ENCODE peak calls at places on chromosomes 11 and 22, in seven cellular contexts. S is IMR-90, A is mesendoderm, J is neuronal stem cell, O is H9, U is H1, V is trophoblast cell. Z is an unnamed sample.

GRCh38 chr11:1876361-1877063 is 15.2 kb downstream of the PRR33 start:
- DNase-seq in S (no peak), U (peak), A (peak), O (peak), J (no peak), V (peak), Z (peak)

GRCh38 chr11:120122921-120123683 is 14.8 kb downstream of the TRIM29 start:
- DNase-seq in J (no peak), A (no peak), O (no peak), V (no peak), S (no peak), U (no peak), Z (no peak)

GRCh38 chr11:35237860-35238715 is 99.1 kb downstream of the CD44 start:
- DNase-seq in J (peak), A (peak), S (no peak), V (peak), O (peak), U (peak), Z (no peak)

GRCh38 chr11:11532574-11532973 is 89.2 kb downstream of the GALNT18 start:
- DNase-seq in S (peak), A (no peak), U (no peak), V (no peak), O (no peak), J (no peak), Z (no peak)

GRCh38 chr11:65911682-65912568 is 6.9 kb downstream of the C11orf68 start:
- DNase-seq in O (peak), V (no peak), A (peak), S (peak), U (peak), J (no peak), Z (peak)

GRCh38 chr11:28525636-28526405 is 417.6 kb downstream of the METTL15 start:
- DNase-seq in V (no peak), S (no peak), O (no peak), A (no peak), J (no peak), U (no peak), Z (no peak)

GRCh38 chr11:128776088-128776433 is 82.2 kb downstream of the FLI1 start:
- DNase-seq in O (no peak), U (no peak), S (no peak), V (no peak), J (no peak), A (peak), Z (no peak)

GRCh38 chr22:28911777-28912669 is 28.7 kb downstream of the ZNRF3 start:
- DNase-seq in U (no peak), V (peak), S (peak), J (no peak), O (no peak), A (peak), Z (peak)

GRCh38 chr11:100890779-100891178 is 203.7 kb downstream of the ARHGAP42 start:
- DNase-seq in S (peak), J (no peak), A (peak), O (no peak), U (no peak), V (no peak), Z (peak)

GRCh38 chr11:29184939-29185890 is 831.6 kb downstream of the KCNA4 start:
- DNase-seq in O (no peak), U (no peak), J (no peak), S (peak), A (peak), V (no peak), Z (peak)

GRCh38 chr11:8652140-8652539 is 30.3 kb downstream of the TRIM66 start:
- DNase-seq in V (no peak), S (peak), O (no peak), J (no peak), A (no peak), U (no peak), Z (peak)

GRCh38 chr11:30935861-30936260 is 349.7 kb upstream of the MPPED2 start:
- DNase-seq in A (no peak), U (no peak), V (no peak), O (no peak), S (peak), J (no peak), Z (no peak)

GRCh38 chr22:19723165-19723989 is at the start of gene GP1BB:
- DNase-seq in A (peak), U (peak), J (no peak), V (peak), S (no peak), O (peak), Z (peak)

GRCh38 chr11:86952221-86952875 is 2.8 kb downstream of the FZD4 start:
- DNase-seq in A (no peak), S (no peak), O (no peak), J (no peak), U (no peak), V (no peak), Z (peak)

GRCh38 chr22:37639070-37639760 is at the start of gene SH3BP1:
- DNase-seq in J (no peak), V (peak), O (peak), U (peak), A (peak), S (no peak), Z (peak)

GRCh38 chr11:104812416-104812815 is 85.8 kb downstream of the CASP12 start:
- DNase-seq in U (no peak), O (no peak), J (no peak), A (no peak), V (no peak), S (no peak), Z (no peak)

GRCh38 chr22:40950888-40951794 is at the start of gene RBX1:
- DNase-seq in O (peak), S (peak), U (peak), J (peak), A (peak), V (peak), Z (peak)

GRCh38 chr11:47863189-47863892 is 15.2 kb upstream of the NUP160 start:
- DNase-seq in U (no peak), S (peak), V (no peak), A (no peak), J (no peak), O (no peak), Z (peak)

GRCh38 chr11:68470304-68470811 is 9.8 kb downstream of the PPP6R3 start:
- DNase-seq in S (no peak), A (no peak), V (no peak), J (no peak), O (no peak), U (no peak), Z (no peak)

GRCh38 chr11:4181780-4182721 is 87.5 kb downstream of the RRM1 start:
- DNase-seq in A (peak), S (peak), U (peak), J (peak), V (peak), O (peak), Z (peak)

GRCh38 chr11:14836106-14836492 is 55.9 kb downstream of the CYP2R1 start:
- DNase-seq in A (no peak), O (no peak), S (no peak), V (no peak), J (no peak), U (no peak), Z (no peak)
- H2BK5ac ChIP-seq in A (no peak), O (no peak), S (no peak), V (no peak), J (no peak), U (no peak), Z (no peak)

GRCh38 chr22:22519591-22519990 is 479 bp downstream of the ZNF280A start:
- DNase-seq in O (no peak), V (peak), S (no peak), A (no peak), U (no peak), J (no peak), Z (no peak)
- H2BK5ac ChIP-seq in O (no peak), V (no peak), S (no peak), A (no peak), U (no peak), J (no peak), Z (no peak)

DNA sequence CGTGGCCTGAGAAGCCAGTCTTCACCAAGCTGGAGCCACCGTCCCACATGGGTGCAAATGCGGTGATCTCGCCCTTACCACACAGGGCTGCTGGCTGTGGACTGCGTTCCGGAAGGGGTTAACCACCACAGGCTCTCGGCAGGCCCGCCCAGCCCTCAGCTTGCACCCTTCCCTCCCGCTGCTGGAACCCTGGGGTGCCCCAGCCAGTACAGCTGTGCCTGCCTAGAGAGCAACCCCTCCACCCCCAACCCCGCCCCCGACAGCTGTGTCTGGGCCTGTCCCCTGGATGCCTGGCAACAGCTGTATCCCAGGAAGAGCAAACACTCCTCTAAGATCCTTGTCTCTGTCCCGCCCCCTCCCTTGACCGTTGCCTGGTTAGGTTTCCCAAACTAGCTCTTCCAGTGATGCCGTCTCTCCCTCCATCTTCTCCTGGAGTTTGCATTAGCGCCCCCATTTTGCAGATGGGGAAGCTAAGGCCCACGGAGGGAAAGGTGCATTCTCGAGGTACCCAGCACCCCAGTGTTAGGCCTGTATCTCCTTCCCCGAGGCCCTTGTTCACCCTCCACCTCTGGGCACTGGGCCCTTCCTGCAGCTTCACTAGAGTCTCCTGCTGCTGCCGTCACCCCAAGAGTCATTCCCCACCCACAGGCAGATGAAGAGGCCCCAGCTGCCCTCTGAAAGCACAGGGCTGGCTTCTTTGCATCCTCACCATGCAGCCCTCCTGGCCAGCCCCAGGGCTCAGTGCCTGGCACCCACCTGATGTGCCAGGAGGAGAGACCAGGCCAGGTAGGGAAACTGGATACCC is 12.6 kb upstream of the COX8A start:
- DNase-seq in U (no peak), J (no peak), A (peak), O (peak), S (peak), V (peak), Z (peak)
- H2BK5ac ChIP-seq in U (no peak), J (peak), A (no peak), O (no peak), S (no peak), V (no peak), Z (no peak)

DNA sequence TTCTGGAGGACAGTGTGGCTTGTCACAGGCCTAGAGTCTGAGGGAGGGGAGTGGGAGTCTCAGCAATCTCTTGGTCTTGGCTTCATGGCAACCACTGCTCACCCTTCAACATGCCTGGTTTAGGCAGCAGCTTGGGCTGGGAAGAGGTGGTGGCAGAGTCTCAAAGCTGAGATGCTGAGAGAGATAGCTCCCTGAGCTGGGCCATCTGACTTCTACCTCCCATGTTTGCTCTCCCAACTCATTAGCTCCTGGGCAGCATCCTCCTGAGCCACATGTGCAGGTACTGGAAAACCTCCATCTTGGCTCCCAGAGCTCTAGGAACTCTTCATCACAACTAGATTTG is 13.0 kb downstream of the PIK3IP1 start:
- DNase-seq in U (no peak), V (no peak), S (no peak), A (no peak), J (no peak), O (no peak), Z (no peak)
- H2BK5ac ChIP-seq in U (no peak), V (no peak), S (no peak), A (no peak), J (no peak), O (no peak), Z (no peak)

GRCh38 chr11:123047265-123047946 is 14.5 kb downstream of the HSPA8 start:
- DNase-seq in J (no peak), U (no peak), S (no peak), A (no peak), V (no peak), O (no peak), Z (no peak)
- H2BK5ac ChIP-seq in J (no peak), U (no peak), S (no peak), A (no peak), V (no peak), O (no peak), Z (no peak)

DNA sequence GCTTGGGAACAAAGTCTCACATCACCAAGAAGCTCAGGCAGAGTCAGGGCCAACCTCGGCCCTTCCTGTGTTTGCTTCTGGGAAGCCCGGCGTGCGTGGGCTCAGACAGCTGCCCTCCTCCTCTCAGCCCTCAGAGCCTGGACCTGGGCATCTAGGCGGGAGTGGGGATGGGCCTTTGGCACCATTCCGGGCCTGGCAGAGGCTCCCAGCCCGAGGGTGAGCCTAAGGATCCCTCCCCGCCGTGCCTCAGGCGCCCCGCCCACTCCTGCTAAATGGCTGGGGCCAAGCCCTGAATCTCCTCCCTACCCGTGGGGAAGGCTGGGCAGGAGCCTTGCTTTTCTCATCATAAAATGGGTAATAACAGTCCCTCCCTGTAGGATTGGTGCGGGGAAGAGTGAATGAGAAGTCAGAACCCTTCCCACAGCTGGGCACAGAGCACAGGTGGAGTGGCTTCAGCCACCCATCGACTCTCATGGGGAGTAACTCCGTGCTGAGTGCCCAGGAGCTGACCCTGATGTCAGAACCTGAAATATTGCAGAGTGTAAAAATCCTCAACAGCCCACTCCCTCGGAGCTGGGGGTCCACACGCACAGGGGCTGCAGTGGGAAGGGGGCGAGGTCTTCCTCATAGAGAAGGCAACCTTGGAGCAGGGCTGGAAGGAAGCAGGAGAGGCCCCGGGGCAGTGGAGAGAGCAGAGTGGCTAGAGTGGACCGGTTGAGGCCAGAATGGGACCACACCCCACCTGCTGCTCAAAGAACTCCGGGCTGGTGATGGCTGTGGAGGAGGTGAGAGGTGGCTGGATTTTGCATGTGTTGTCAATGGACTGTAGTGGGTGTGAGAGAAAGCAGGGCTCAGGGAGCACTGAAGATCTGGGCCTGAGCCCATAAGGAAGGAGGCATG is 18.8 kb upstream of the CDKN1C start:
- DNase-seq in U (no peak), J (no peak), O (no peak), A (no peak), V (no peak), S (no peak), Z (no peak)
- H2BK5ac ChIP-seq in U (no peak), J (no peak), O (no peak), A (no peak), V (no peak), S (no peak), Z (no peak)

GRCh38 chr11:18233912-18234311 is 2.7 kb downstream of the SAA4 start:
- DNase-seq in J (no peak), S (no peak), O (no peak), U (no peak), A (no peak), V (no peak), Z (no peak)

GRCh38 chr11:18225906-18226305 is 10.7 kb downstream of the SAA4 start:
- DNase-seq in J (no peak), V (peak), S (no peak), U (no peak), A (no peak), O (no peak), Z (no peak)

GRCh38 chr11:18235394-18235926 is 1.1 kb downstream of the SAA4 start:
- DNase-seq in V (no peak), S (no peak), O (no peak), J (no peak), U (no peak), A (peak), Z (no peak)

GRCh38 chr11:18229501-18229900 is 7.1 kb downstream of the SAA4 start:
- DNase-seq in A (no peak), U (no peak), J (no peak), O (no peak), S (no peak), V (no peak), Z (no peak)

DNA sequence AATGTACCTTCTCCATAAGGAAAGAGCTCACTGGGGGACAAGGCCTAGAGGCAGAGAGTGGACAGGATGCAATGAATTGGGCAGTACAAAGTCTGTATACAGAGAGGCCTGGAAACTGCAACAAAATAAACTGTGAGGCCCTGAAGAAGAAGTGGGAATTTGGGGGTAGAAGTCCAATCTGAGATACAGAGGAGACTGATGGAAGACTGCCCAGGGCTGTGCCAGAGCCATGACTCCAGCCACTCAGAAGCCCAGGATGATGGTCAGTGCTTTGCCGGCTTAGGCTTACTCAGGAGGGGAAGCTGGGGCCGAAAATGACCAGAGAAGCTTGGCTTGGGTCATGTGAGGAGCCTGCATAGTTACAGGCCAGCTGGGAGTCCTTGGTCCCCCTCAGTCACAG is 5.7 kb downstream of the SAA4 start:
- DNase-seq in J (no peak), V (no peak), U (no peak), S (no peak), A (no peak), O (no peak), Z (no peak)
- H2BK5ac ChIP-seq in J (no peak), V (no peak), U (no peak), S (no peak), A (no peak), O (no peak), Z (no peak)

DNA sequence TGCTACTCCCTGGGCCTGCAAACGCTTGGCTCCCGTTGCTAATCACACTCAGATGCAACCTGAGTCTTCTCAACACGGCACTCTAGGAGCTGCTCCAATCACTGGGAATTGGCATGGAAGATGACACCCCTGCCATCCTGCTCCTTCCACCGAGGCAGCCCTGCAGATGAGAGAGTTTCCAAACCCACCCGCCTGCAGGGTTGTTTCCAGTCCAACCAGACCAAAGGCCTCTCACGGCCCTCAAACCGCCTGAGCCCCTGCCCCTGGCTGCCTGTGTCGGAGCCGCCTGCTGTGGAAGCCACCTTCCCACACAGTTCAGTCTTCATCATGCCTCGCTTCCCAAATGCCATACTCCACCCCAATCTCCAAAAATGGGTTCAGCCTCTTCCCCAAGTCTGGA is 36.8 kb upstream of the TP53I11 start:
- DNase-seq in O (no peak), U (no peak), V (no peak), J (no peak), A (no peak), S (no peak), Z (no peak)
- H2BK5ac ChIP-seq in O (no peak), U (no peak), V (no peak), J (no peak), A (no peak), S (no peak), Z (no peak)

GRCh38 chr11:75547177-75547576 is 14.9 kb upstream of the SERPINH1 start:
- DNase-seq in A (no peak), J (no peak), V (no peak), S (no peak), O (no peak), U (no peak), Z (no peak)

GRCh38 chr11:75539459-75540022 is 13.8 kb upstream of the GDPD5 start:
- DNase-seq in J (no peak), V (no peak), A (no peak), S (no peak), O (no peak), U (no peak), Z (no peak)

GRCh38 chr11:75541301-75541929 is 15.7 kb upstream of the GDPD5 start:
- DNase-seq in O (no peak), A (no peak), V (no peak), S (no peak), U (no peak), J (no peak), Z (no peak)

GRCh38 chr11:75547617-75548054 is 14.4 kb upstream of the SERPINH1 start:
- DNase-seq in J (peak), A (peak), S (peak), U (peak), V (peak), O (peak), Z (peak)

GRCh38 chr11:75543808-75544207 is 18.1 kb upstream of the GDPD5 start:
- DNase-seq in J (no peak), S (no peak), O (no peak), U (no peak), V (no peak), A (no peak), Z (no peak)
- H2BK5ac ChIP-seq in J (no peak), S (no peak), O (no peak), U (no peak), V (no peak), A (no peak), Z (no peak)

GRCh38 chr22:49685116-49685515 is 142.6 kb downstream of the BRD1 start:
- DNase-seq in U (no peak), O (peak), V (no peak), J (no peak), A (no peak), S (no peak), Z (no peak)
- H2BK5ac ChIP-seq in U (no peak), O (no peak), V (no peak), J (no peak), A (no peak), S (no peak), Z (no peak)